ENCODE peak calls at places on chromosomes 4 and X, in ten cellular contexts. Q, Z, G, N, S, Y, M, X, B and R are unnamed samples.

GRCh38 chr4:90099795-90100194 is 27.4 kb upstream of the CCSER1 start:
- DNase-seq in Q (no peak), Z (no peak), G (no peak), N (no peak), S (no peak), Y (no peak), M (no peak), X (no peak), B (no peak), R (peak; percentile 30)

GRCh38 chrX:65451663-65452062 is 82.9 kb downstream of the LAS1L start:
- DNase-seq in Q (peak; percentile 5), Z (no peak), G (no peak), N (peak; percentile 15), S (peak; percentile 6), Y (peak; percentile 9), M (peak; percentile 8), X (no peak), B (peak; percentile 9), R (no peak)

GRCh38 chr4:74418063-74418670 is 26.8 kb upstream of the AREG start:
- DNase-seq in Q (no peak), Z (no peak), G (no peak), N (no peak), S (peak; percentile 81), Y (no peak), M (no peak), X (no peak), B (no peak), R (no peak)

GRCh38 chrX:22629105-22629725 is 356.5 kb downstream of the CBLL2 start:
- DNase-seq in Q (no peak), Z (no peak), G (no peak), N (no peak), S (no peak), Y (no peak), M (no peak), X (no peak), B (no peak), R (no peak)

GRCh38 chrX:9164535-9165425 is 130.9 kb upstream of the FAM9B start:
- DNase-seq in Q (no peak), Z (no peak), G (no peak), N (no peak), S (no peak), Y (no peak), M (no peak), X (no peak), B (no peak), R (no peak)

GRCh38 chrX:39809326-39809725 is 288.4 kb downstream of the BCOR start:
- DNase-seq in Q (no peak), Z (no peak), G (no peak), N (no peak), S (no peak), Y (no peak), M (no peak), X (no peak), B (no peak), R (no peak)

GRCh38 chr4:71400788-71401187 is 62.0 kb downstream of the SLC4A4 start:
- DNase-seq in Q (no peak), Z (no peak), G (no peak), N (no peak), S (no peak), Y (no peak), M (no peak), X (no peak), B (no peak), R (no peak)

GRCh38 chr4:2093265-2093664 is 34.1 kb downstream of the NAT8L start:
- DNase-seq in Q (no peak), Z (no peak), G (no peak), N (no peak), S (no peak), Y (no peak), M (no peak), X (no peak), B (no peak), R (peak; percentile 8)

GRCh38 chr4:185894481-185894880 is 82.5 kb upstream of the SORBS2 start:
- DNase-seq in Q (no peak), Z (no peak), G (no peak), N (no peak), S (no peak), Y (no peak), M (no peak), X (no peak), B (no peak), R (no peak)

GRCh38 chrX:1330605-1331004 is 6.0 kb upstream of the IL3RA start:
- DNase-seq in Q (no peak), Z (no peak), G (peak; percentile 63), N (no peak), S (no peak), Y (no peak), M (no peak), X (no peak), B (no peak), R (no peak)

GRCh38 chrX:1341531-1342179 is 5.1 kb downstream of the IL3RA start:
- DNase-seq in Q (no peak), Z (no peak), G (no peak), N (no peak), S (no peak), Y (no peak), M (no peak), X (no peak), B (no peak), R (no peak)

GRCh38 chrX:1334854-1335253 is 1.7 kb upstream of the IL3RA start:
- DNase-seq in Q (no peak), Z (no peak), G (no peak), N (peak; percentile 23), S (no peak), Y (no peak), M (peak; percentile 51), X (no peak), B (no peak), R (no peak)

GRCh38 chrX:1336331-1337143 is at the start of gene IL3RA:
- DNase-seq in Q (no peak), Z (peak; percentile 78), G (peak; percentile 52), N (no peak), S (no peak), Y (no peak), M (peak; percentile 57), X (no peak), B (no peak), R (no peak)
- TF ChIP-seq POLR2AphosphoS5 in Q (peak; percentile 63), Z (peak; percentile 56), G (peak; percentile 94), N (no peak), S (no peak), Y (no peak), M (peak; percentile 40), X (no peak), B (no peak), R (peak; percentile 37)

GRCh38 chr4:123651536-123652175 is 255.1 kb downstream of the SPRY1 start:
- DNase-seq in Q (no peak), Z (no peak), G (no peak), N (no peak), S (no peak), Y (no peak), M (no peak), X (no peak), B (no peak), R (no peak)

GRCh38 chr4:123649248-123649643 is 252.7 kb downstream of the SPRY1 start:
- DNase-seq in Q (no peak), Z (no peak), G (peak; percentile 81), N (no peak), S (no peak), Y (no peak), M (no peak), X (no peak), B (no peak), R (no peak)

GRCh38 chr4:123652501-123652900 is 255.9 kb downstream of the SPRY1 start:
- DNase-seq in Q (no peak), Z (no peak), G (no peak), N (no peak), S (no peak), Y (no peak), M (no peak), X (no peak), B (no peak), R (no peak)

GRCh38 chr4:123651127-123651526 is 254.5 kb downstream of the SPRY1 start:
- DNase-seq in Q (no peak), Z (no peak), G (no peak), N (no peak), S (no peak), Y (no peak), M (no peak), X (no peak), B (no peak), R (no peak)

GRCh38 chr4:123649644-123650356 is 253.2 kb downstream of the SPRY1 start:
- DNase-seq in Q (no peak), Z (peak; percentile 75), G (no peak), N (peak; percentile 92), S (no peak), Y (no peak), M (peak; percentile 38), X (no peak), B (no peak), R (peak; percentile 26)
- TF ChIP-seq POLR2AphosphoS5 in Q (no peak), Z (peak; percentile 55), G (no peak), N (peak; percentile 51), S (no peak), Y (no peak), M (peak; percentile 48), X (no peak), B (no peak), R (no peak)

GRCh38 chr4:14771091-14771490 is 231.2 kb upstream of the CPEB2 start:
- DNase-seq in Q (no peak), Z (no peak), G (no peak), N (no peak), S (no peak), Y (no peak), M (no peak), X (no peak), B (no peak), R (no peak)
- TF ChIP-seq POLR2AphosphoS5 in Q (no peak), Z (no peak), G (no peak), N (no peak), S (no peak), Y (no peak), M (no peak), X (no peak), B (no peak), R (no peak)

GRCh38 chr4:105900541-105900940 is 5.3 kb downstream of the NPNT start:
- DNase-seq in Q (no peak), Z (no peak), G (no peak), N (no peak), S (no peak), Y (no peak), M (no peak), X (no peak), B (no peak), R (no peak)

GRCh38 chr4:105896984-105897760 is 1.9 kb downstream of the NPNT start:
- DNase-seq in Q (no peak), Z (no peak), G (no peak), N (no peak), S (no peak), Y (no peak), M (no peak), X (no peak), B (no peak), R (no peak)

DNA sequence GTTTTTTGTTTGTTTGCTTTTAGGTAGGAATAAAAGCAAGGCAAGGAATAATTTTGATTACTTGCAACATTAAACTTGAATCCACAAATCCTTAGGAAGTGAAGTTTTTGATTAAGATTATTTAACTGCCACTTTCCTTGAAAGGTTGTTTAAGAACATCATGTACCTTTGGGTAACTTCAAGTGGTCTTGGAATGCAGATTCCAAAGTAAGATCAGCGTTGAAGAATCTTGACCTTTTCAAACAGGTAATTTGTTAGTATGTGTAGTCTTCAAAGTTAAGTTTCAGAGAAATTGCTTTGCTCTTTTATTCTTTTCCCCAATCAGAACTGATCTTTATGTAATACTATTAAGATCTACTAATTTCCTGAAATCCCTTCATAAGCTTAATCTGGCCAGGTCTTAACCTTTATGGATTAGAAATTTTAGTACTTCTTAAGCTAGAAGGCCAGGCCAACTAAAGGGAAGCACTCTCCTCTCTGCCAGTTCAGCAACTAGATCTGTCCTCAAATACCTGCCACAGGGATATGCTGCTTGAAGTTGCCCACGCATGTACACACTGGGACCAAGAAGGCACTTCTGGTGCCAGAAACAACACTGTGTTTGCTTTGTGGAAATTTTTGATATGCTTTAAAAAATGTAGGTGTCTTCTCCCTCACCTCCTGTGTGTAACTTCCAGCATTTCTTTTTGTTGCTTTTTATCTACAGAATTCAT is 7.4 kb downstream of the NPNT start:
- DNase-seq in Q (no peak), Z (no peak), G (no peak), N (no peak), S (no peak), Y (no peak), M (no peak), X (no peak), B (no peak), R (no peak)
- TF ChIP-seq POLR2AphosphoS5 in Q (no peak), Z (no peak), G (no peak), N (no peak), S (no peak), Y (no peak), M (no peak), X (no peak), B (no peak), R (no peak)